ENCODE peak calls at places on chromosomes 12 and 14, in four cellular contexts. C is left cardiac atrium; F is stimulated activated CD8-positive, alpha-beta memory T cell treated with anti-CD3 and anti-CD28 coated beads, Interleukin-7, amount 100 ng/mL, for 24 hours; N is B cell. Q is an unnamed sample.

GRCh38 chr14:84975503-84975902 is 554.4 kb upstream of the FLRT2 start:
- DNase-seq in C (no peak), F (no peak), N (no peak), Q (no peak)

GRCh38 chr14:39015964-39016577 is 87.0 kb downstream of the SEC23A start:
- DNase-seq in C (no peak), F (no peak), N (no peak), Q (no peak)

GRCh38 chr12:128784030-128784770 is 39.6 kb downstream of the SLC15A4 start:
- DNase-seq in C (no peak), F (no peak), N (no peak), Q (no peak)

GRCh38 chr12:20624718-20625117 is 70.4 kb upstream of the SLCO1C1 start:
- DNase-seq in C (no peak), F (no peak), N (no peak), Q (no peak)

GRCh38 chr14:73753887-73754880 is 40.0 kb upstream of the PNMA1 start:
- DNase-seq in C (no peak), F (no peak), N (peak), Q (peak)

GRCh38 chr14:91354979-91355685 is 62.5 kb downstream of the CCDC88C start:
- DNase-seq in C (no peak), F (no peak), N (peak), Q (no peak)

GRCh38 chr14:65594153-65594881 is 181.8 kb downstream of the FUT8 start:
- DNase-seq in C (no peak), F (no peak), N (no peak), Q (no peak)

GRCh38 chr14:96567289-96567899 is 65.2 kb downstream of the PAPOLA start:
- DNase-seq in C (no peak), F (no peak), N (peak), Q (no peak)

GRCh38 chr12:105466901-105467598 is 136.6 kb downstream of the C12orf75 start:
- DNase-seq in C (no peak), F (no peak), N (no peak), Q (no peak)

GRCh38 chr14:99171396-99171795 is 100.6 kb downstream of the BCL11B start:
- DNase-seq in C (no peak), F (no peak), N (no peak), Q (no peak)

GRCh38 chr12:12859690-12860089 is 31.7 kb upstream of the GPRC5A start:
- DNase-seq in C (no peak), F (no peak), N (no peak), Q (no peak)

GRCh38 chr12:79409562-79409961 is 281.2 kb downstream of the PAWR start:
- DNase-seq in C (no peak), F (no peak), N (no peak), Q (no peak)

GRCh38 chr12:68498736-68499135 is 112.0 kb upstream of the RAP1B start:
- DNase-seq in C (no peak), F (no peak), N (no peak), Q (no peak)

GRCh38 chr14:94321421-94322271 is 1.5 kb downstream of the SERPINA6 start:
- DNase-seq in C (no peak), F (no peak), N (no peak), Q (no peak)

GRCh38 chr14:95265106-95266094 is 54.3 kb downstream of the CLMN start:
- DNase-seq in C (peak), F (no peak), N (peak), Q (peak)

GRCh38 chr14:51828017-51828797 is 32.2 kb upstream of the GNG2 start:
- DNase-seq in C (peak), F (peak), N (peak), Q (peak)

GRCh38 chr12:106898001-106898966 is 57.4 kb upstream of the TMEM263 start:
- DNase-seq in C (no peak), F (no peak), N (no peak), Q (no peak)

GRCh38 chr12:114888458-114888857 is 204.5 kb upstream of the TBX3 start:
- DNase-seq in C (no peak), F (no peak), N (no peak), Q (no peak)

GRCh38 chr14:64569108-64570045 is 19.6 kb downstream of the PPP1R36 start:
- DNase-seq in C (peak), F (no peak), N (no peak), Q (no peak)

GRCh38 chr12:20963762-20964161 is 153.3 kb downstream of the SLCO1B3 start:
- DNase-seq in C (no peak), F (no peak), N (no peak), Q (no peak)

GRCh38 chr12:83097656-83098055 is 410.9 kb downstream of the TMTC2 start:
- DNase-seq in C (no peak), F (no peak), N (no peak), Q (no peak)

Q was measured in GM20000.